ENCODE peak calls at places on chromosome 20, in seven cellular contexts. One of them, this sample, is unnamed.
A peak's percentile ranks its signal among the peaks of the same experiment; 100 is the strongest.

GRCh38 chr20:8449120-8449519 is 317.1 kb downstream of the PLCB1 start:
- DNase-seq in GM23248: peak; percentile 50
- DNase-seq in skeletal muscle cell: no peak
- DNase-seq in DMS153: peak; percentile 33
- DNase-seq in heart left ventricle: no peak
- DNase-seq in glomerular endothelial cell: no peak
- DNase-seq in CMK: no peak
- DNase-seq in this sample: peak; percentile 26

GRCh38 chr20:58986968-58987517 is 6.0 kb downstream of the NELFCD start:
- DNase-seq in GM23248: no peak
- DNase-seq in skeletal muscle cell: no peak
- DNase-seq in DMS153: no peak
- DNase-seq in heart left ventricle: no peak
- DNase-seq in glomerular endothelial cell: no peak
- DNase-seq in CMK: no peak
- DNase-seq in this sample: no peak

GRCh38 chr20:32535953-32536823 is 48.9 kb downstream of the NOL4L start:
- DNase-seq in GM23248: peak; percentile 39
- DNase-seq in skeletal muscle cell: no peak
- DNase-seq in DMS153: peak; percentile 78
- DNase-seq in heart left ventricle: peak; percentile 52
- DNase-seq in glomerular endothelial cell: no peak
- DNase-seq in CMK: peak; percentile 58
- DNase-seq in this sample: no peak

GRCh38 chr20:2421247-2421646 is 40.5 kb downstream of the TGM6 start:
- DNase-seq in GM23248: peak; percentile 35
- DNase-seq in skeletal muscle cell: no peak
- DNase-seq in DMS153: no peak
- DNase-seq in heart left ventricle: no peak
- DNase-seq in glomerular endothelial cell: no peak
- DNase-seq in CMK: no peak
- DNase-seq in this sample: no peak

GRCh38 chr20:24778585-24779031 is 170.5 kb upstream of the CST7 start:
- DNase-seq in GM23248: no peak
- DNase-seq in skeletal muscle cell: no peak
- DNase-seq in DMS153: no peak
- DNase-seq in heart left ventricle: no peak
- DNase-seq in glomerular endothelial cell: no peak
- DNase-seq in CMK: no peak
- DNase-seq in this sample: no peak

GRCh38 chr20:57662313-57663240 is 42.4 kb upstream of the ZBP1 start:
- DNase-seq in GM23248: no peak
- DNase-seq in skeletal muscle cell: no peak
- DNase-seq in DMS153: no peak
- DNase-seq in heart left ventricle: peak; percentile 15
- DNase-seq in glomerular endothelial cell: no peak
- DNase-seq in CMK: no peak
- DNase-seq in this sample: no peak

GRCh38 chr20:17066955-17067354 is 159.9 kb upstream of the PCSK2 start:
- DNase-seq in GM23248: no peak
- DNase-seq in skeletal muscle cell: no peak
- DNase-seq in DMS153: peak; percentile 92
- DNase-seq in heart left ventricle: no peak
- DNase-seq in glomerular endothelial cell: no peak
- DNase-seq in CMK: no peak
- DNase-seq in this sample: no peak

GRCh38 chr20:57792386-57793095 is 82.7 kb upstream of the PMEPA1 start:
- DNase-seq in GM23248: peak; percentile 37
- DNase-seq in skeletal muscle cell: no peak
- DNase-seq in DMS153: no peak
- DNase-seq in heart left ventricle: no peak
- DNase-seq in glomerular endothelial cell: no peak
- DNase-seq in CMK: no peak
- DNase-seq in this sample: peak; percentile 35

GRCh38 chr20:36845288-36845969 is 30.5 kb upstream of the TLDC2 start:
- DNase-seq in GM23248: no peak
- DNase-seq in skeletal muscle cell: no peak
- DNase-seq in DMS153: no peak
- DNase-seq in heart left ventricle: no peak
- DNase-seq in glomerular endothelial cell: no peak
- DNase-seq in CMK: no peak
- DNase-seq in this sample: no peak

This sample was measured in brain microvascular endothelial cell.